ENCODE peak calls at places on chromosomes 11 and 22, in five cellular contexts. One of them, this sample, is unnamed.

GRCh38 chr22:39290724-39291161 is 28.7 kb downstream of the RPL3 start:
- DNase-seq in GM20000: no peak
- DNase-seq in central memory CD8-positive, alpha-beta T cell: no peak
- DNase-seq in stimulated activated CD8-positive, alpha-beta memory T cell treated with anti-CD3 and anti-CD28 coated beads, Interleukin-15, amount 100 ng/mL, for 1 hour: no peak
- DNase-seq in activated CD4-positive, alpha-beta T cell treated with anti-CD3 and anti-CD28 coated beads for 24 hours: no peak
- DNase-seq in this sample: no peak

GRCh38 chr22:25409240-25409639 is 155.2 kb upstream of the GRK3 start:
- DNase-seq in activated CD4-positive, alpha-beta T cell treated with anti-CD3 and anti-CD28 coated beads for 24 hours: no peak
- DNase-seq in central memory CD8-positive, alpha-beta T cell: no peak
- DNase-seq in GM20000: no peak
- DNase-seq in stimulated activated CD8-positive, alpha-beta memory T cell treated with anti-CD3 and anti-CD28 coated beads, Interleukin-15, amount 100 ng/mL, for 1 hour: no peak
- DNase-seq in this sample: no peak

GRCh38 chr11:15969701-15970329 is 386.5 kb downstream of the SOX6 start:
- DNase-seq in GM20000: no peak
- DNase-seq in activated CD4-positive, alpha-beta T cell treated with anti-CD3 and anti-CD28 coated beads for 24 hours: no peak
- DNase-seq in stimulated activated CD8-positive, alpha-beta memory T cell treated with anti-CD3 and anti-CD28 coated beads, Interleukin-15, amount 100 ng/mL, for 1 hour: no peak
- DNase-seq in central memory CD8-positive, alpha-beta T cell: no peak
- DNase-seq in this sample: no peak

GRCh38 chr11:61460474-61460881 is 30.6 kb downstream of the SDHAF2 start:
- DNase-seq in central memory CD8-positive, alpha-beta T cell: no peak
- DNase-seq in activated CD4-positive, alpha-beta T cell treated with anti-CD3 and anti-CD28 coated beads for 24 hours: no peak
- DNase-seq in GM20000: no peak
- DNase-seq in stimulated activated CD8-positive, alpha-beta memory T cell treated with anti-CD3 and anti-CD28 coated beads, Interleukin-15, amount 100 ng/mL, for 1 hour: no peak
- DNase-seq in this sample: no peak

GRCh38 chr11:113023228-113023627 is 62.0 kb downstream of the NCAM1 start:
- DNase-seq in central memory CD8-positive, alpha-beta T cell: no peak
- DNase-seq in activated CD4-positive, alpha-beta T cell treated with anti-CD3 and anti-CD28 coated beads for 24 hours: no peak
- DNase-seq in GM20000: no peak
- DNase-seq in stimulated activated CD8-positive, alpha-beta memory T cell treated with anti-CD3 and anti-CD28 coated beads, Interleukin-15, amount 100 ng/mL, for 1 hour: no peak
- DNase-seq in this sample: no peak

GRCh38 chr11:2927851-2928604 is 1.2 kb downstream of the PHLDA2 start:
- DNase-seq in GM20000: peak
- DNase-seq in central memory CD8-positive, alpha-beta T cell: no peak
- DNase-seq in activated CD4-positive, alpha-beta T cell treated with anti-CD3 and anti-CD28 coated beads for 24 hours: no peak
- DNase-seq in stimulated activated CD8-positive, alpha-beta memory T cell treated with anti-CD3 and anti-CD28 coated beads, Interleukin-15, amount 100 ng/mL, for 1 hour: no peak
- DNase-seq in this sample: no peak

GRCh38 chr11:95154514-95154913 is 64.9 kb downstream of the ENDOD1 start:
- DNase-seq in activated CD4-positive, alpha-beta T cell treated with anti-CD3 and anti-CD28 coated beads for 24 hours: no peak
- DNase-seq in stimulated activated CD8-positive, alpha-beta memory T cell treated with anti-CD3 and anti-CD28 coated beads, Interleukin-15, amount 100 ng/mL, for 1 hour: peak
- DNase-seq in central memory CD8-positive, alpha-beta T cell: peak
- DNase-seq in GM20000: peak
- DNase-seq in this sample: no peak

GRCh38 chr11:73463359-73463758 is 87.2 kb downstream of the RELT start:
- DNase-seq in stimulated activated CD8-positive, alpha-beta memory T cell treated with anti-CD3 and anti-CD28 coated beads, Interleukin-15, amount 100 ng/mL, for 1 hour: no peak
- DNase-seq in activated CD4-positive, alpha-beta T cell treated with anti-CD3 and anti-CD28 coated beads for 24 hours: no peak
- DNase-seq in GM20000: no peak
- DNase-seq in central memory CD8-positive, alpha-beta T cell: no peak
- DNase-seq in this sample: no peak

GRCh38 chr22:45502215-45503070 is at the start of gene FBLN1:
- DNase-seq in activated CD4-positive, alpha-beta T cell treated with anti-CD3 and anti-CD28 coated beads for 24 hours: no peak
- DNase-seq in stimulated activated CD8-positive, alpha-beta memory T cell treated with anti-CD3 and anti-CD28 coated beads, Interleukin-15, amount 100 ng/mL, for 1 hour: no peak
- DNase-seq in GM20000: no peak
- DNase-seq in central memory CD8-positive, alpha-beta T cell: no peak
- DNase-seq in this sample: no peak

GRCh38 chr22:26756675-26757293 is 99.4 kb downstream of the MIAT start:
- DNase-seq in GM20000: peak
- DNase-seq in central memory CD8-positive, alpha-beta T cell: peak
- DNase-seq in stimulated activated CD8-positive, alpha-beta memory T cell treated with anti-CD3 and anti-CD28 coated beads, Interleukin-15, amount 100 ng/mL, for 1 hour: peak
- DNase-seq in activated CD4-positive, alpha-beta T cell treated with anti-CD3 and anti-CD28 coated beads for 24 hours: peak
- DNase-seq in this sample: no peak

GRCh38 chr22:47550524-47551437 is 788.3 kb downstream of the TBC1D22A start:
- DNase-seq in stimulated activated CD8-positive, alpha-beta memory T cell treated with anti-CD3 and anti-CD28 coated beads, Interleukin-15, amount 100 ng/mL, for 1 hour: no peak
- DNase-seq in activated CD4-positive, alpha-beta T cell treated with anti-CD3 and anti-CD28 coated beads for 24 hours: no peak
- DNase-seq in central memory CD8-positive, alpha-beta T cell: no peak
- DNase-seq in GM20000: no peak
- DNase-seq in this sample: no peak

GRCh38 chr11:74870485-74870884 is 78.4 kb downstream of the XRRA1 start:
- DNase-seq in GM20000: no peak
- DNase-seq in activated CD4-positive, alpha-beta T cell treated with anti-CD3 and anti-CD28 coated beads for 24 hours: no peak
- DNase-seq in stimulated activated CD8-positive, alpha-beta memory T cell treated with anti-CD3 and anti-CD28 coated beads, Interleukin-15, amount 100 ng/mL, for 1 hour: no peak
- DNase-seq in central memory CD8-positive, alpha-beta T cell: no peak
- DNase-seq in this sample: no peak

GRCh38 chr22:20523118-20523983 is 15.9 kb downstream of the MED15 start:
- DNase-seq in activated CD4-positive, alpha-beta T cell treated with anti-CD3 and anti-CD28 coated beads for 24 hours: no peak
- DNase-seq in stimulated activated CD8-positive, alpha-beta memory T cell treated with anti-CD3 and anti-CD28 coated beads, Interleukin-15, amount 100 ng/mL, for 1 hour: no peak
- DNase-seq in central memory CD8-positive, alpha-beta T cell: no peak
- DNase-seq in GM20000: no peak
- DNase-seq in this sample: no peak

GRCh38 chr11:65524010-65524746 is 705 bp upstream of the SCYL1 start:
- DNase-seq in stimulated activated CD8-positive, alpha-beta memory T cell treated with anti-CD3 and anti-CD28 coated beads, Interleukin-15, amount 100 ng/mL, for 1 hour: no peak
- DNase-seq in central memory CD8-positive, alpha-beta T cell: no peak
- DNase-seq in GM20000: peak
- DNase-seq in activated CD4-positive, alpha-beta T cell treated with anti-CD3 and anti-CD28 coated beads for 24 hours: no peak
- DNase-seq in this sample: no peak

GRCh38 chr11:43789700-43790443 is 90.8 kb upstream of the ALKBH3 start:
- DNase-seq in GM20000: no peak
- DNase-seq in stimulated activated CD8-positive, alpha-beta memory T cell treated with anti-CD3 and anti-CD28 coated beads, Interleukin-15, amount 100 ng/mL, for 1 hour: no peak
- DNase-seq in central memory CD8-positive, alpha-beta T cell: no peak
- DNase-seq in activated CD4-positive, alpha-beta T cell treated with anti-CD3 and anti-CD28 coated beads for 24 hours: no peak
- DNase-seq in this sample: no peak

GRCh38 chr11:68314203-68314885 is 2.0 kb downstream of the LRP5 start:
- DNase-seq in GM20000: no peak
- DNase-seq in central memory CD8-positive, alpha-beta T cell: no peak
- DNase-seq in activated CD4-positive, alpha-beta T cell treated with anti-CD3 and anti-CD28 coated beads for 24 hours: no peak
- DNase-seq in stimulated activated CD8-positive, alpha-beta memory T cell treated with anti-CD3 and anti-CD28 coated beads, Interleukin-15, amount 100 ng/mL, for 1 hour: no peak
- DNase-seq in this sample: no peak

GRCh38 chr11:36953986-36954385 is 355.9 kb upstream of the RAG2 start:
- DNase-seq in GM20000: no peak
- DNase-seq in stimulated activated CD8-positive, alpha-beta memory T cell treated with anti-CD3 and anti-CD28 coated beads, Interleukin-15, amount 100 ng/mL, for 1 hour: no peak
- DNase-seq in activated CD4-positive, alpha-beta T cell treated with anti-CD3 and anti-CD28 coated beads for 24 hours: no peak
- DNase-seq in central memory CD8-positive, alpha-beta T cell: no peak
- DNase-seq in this sample: no peak

GRCh38 chr11:14358729-14359439 is at the start of gene RRAS2:
- DNase-seq in activated CD4-positive, alpha-beta T cell treated with anti-CD3 and anti-CD28 coated beads for 24 hours: peak
- DNase-seq in central memory CD8-positive, alpha-beta T cell: peak
- DNase-seq in GM20000: peak
- DNase-seq in stimulated activated CD8-positive, alpha-beta memory T cell treated with anti-CD3 and anti-CD28 coated beads, Interleukin-15, amount 100 ng/mL, for 1 hour: peak
- DNase-seq in this sample: no peak

GRCh38 chr22:40412441-40412840 is 42.0 kb downstream of the SGSM3 start:
- DNase-seq in central memory CD8-positive, alpha-beta T cell: no peak
- DNase-seq in stimulated activated CD8-positive, alpha-beta memory T cell treated with anti-CD3 and anti-CD28 coated beads, Interleukin-15, amount 100 ng/mL, for 1 hour: no peak
- DNase-seq in GM20000: peak
- DNase-seq in activated CD4-positive, alpha-beta T cell treated with anti-CD3 and anti-CD28 coated beads for 24 hours: no peak
- DNase-seq in this sample: no peak

GRCh38 chr11:46380340-46381045 is 976 bp upstream of the MDK start:
- DNase-seq in GM20000: peak
- DNase-seq in stimulated activated CD8-positive, alpha-beta memory T cell treated with anti-CD3 and anti-CD28 coated beads, Interleukin-15, amount 100 ng/mL, for 1 hour: no peak
- DNase-seq in central memory CD8-positive, alpha-beta T cell: no peak
- DNase-seq in activated CD4-positive, alpha-beta T cell treated with anti-CD3 and anti-CD28 coated beads for 24 hours: peak
- DNase-seq in this sample: peak

GRCh38 chr22:28116261-28116673 is 197.2 kb upstream of the PITPNB start:
- DNase-seq in central memory CD8-positive, alpha-beta T cell: no peak
- DNase-seq in stimulated activated CD8-positive, alpha-beta memory T cell treated with anti-CD3 and anti-CD28 coated beads, Interleukin-15, amount 100 ng/mL, for 1 hour: no peak
- DNase-seq in GM20000: no peak
- DNase-seq in activated CD4-positive, alpha-beta T cell treated with anti-CD3 and anti-CD28 coated beads for 24 hours: no peak
- DNase-seq in this sample: no peak

GRCh38 chr22:42655693-42656092 is 6.5 kb upstream of the CYB5R3 start:
- DNase-seq in central memory CD8-positive, alpha-beta T cell: no peak
- DNase-seq in activated CD4-positive, alpha-beta T cell treated with anti-CD3 and anti-CD28 coated beads for 24 hours: no peak
- DNase-seq in GM20000: peak
- DNase-seq in stimulated activated CD8-positive, alpha-beta memory T cell treated with anti-CD3 and anti-CD28 coated beads, Interleukin-15, amount 100 ng/mL, for 1 hour: no peak
- DNase-seq in this sample: no peak

GRCh38 chr11:10023202-10023601 is 270.8 kb downstream of the SBF2 start:
- DNase-seq in activated CD4-positive, alpha-beta T cell treated with anti-CD3 and anti-CD28 coated beads for 24 hours: no peak
- DNase-seq in central memory CD8-positive, alpha-beta T cell: no peak
- DNase-seq in stimulated activated CD8-positive, alpha-beta memory T cell treated with anti-CD3 and anti-CD28 coated beads, Interleukin-15, amount 100 ng/mL, for 1 hour: no peak
- DNase-seq in GM20000: no peak
- DNase-seq in this sample: no peak

GRCh38 chr11:1647901-1648721 is 18.5 kb downstream of the KRTAP5-5 start:
- DNase-seq in stimulated activated CD8-positive, alpha-beta memory T cell treated with anti-CD3 and anti-CD28 coated beads, Interleukin-15, amount 100 ng/mL, for 1 hour: no peak
- DNase-seq in GM20000: no peak
- DNase-seq in activated CD4-positive, alpha-beta T cell treated with anti-CD3 and anti-CD28 coated beads for 24 hours: no peak
- DNase-seq in central memory CD8-positive, alpha-beta T cell: no peak
- DNase-seq in this sample: no peak

GRCh38 chr11:86251285-86251830 is 6.8 kb downstream of the EED start:
- DNase-seq in central memory CD8-positive, alpha-beta T cell: no peak
- DNase-seq in GM20000: no peak
- DNase-seq in stimulated activated CD8-positive, alpha-beta memory T cell treated with anti-CD3 and anti-CD28 coated beads, Interleukin-15, amount 100 ng/mL, for 1 hour: no peak
- DNase-seq in activated CD4-positive, alpha-beta T cell treated with anti-CD3 and anti-CD28 coated beads for 24 hours: no peak
- DNase-seq in this sample: no peak

GRCh38 chr11:78419327-78419726 is 1.7 kb upstream of the GAB2 start:
- DNase-seq in GM20000: no peak
- DNase-seq in central memory CD8-positive, alpha-beta T cell: no peak
- DNase-seq in activated CD4-positive, alpha-beta T cell treated with anti-CD3 and anti-CD28 coated beads for 24 hours: no peak
- DNase-seq in stimulated activated CD8-positive, alpha-beta memory T cell treated with anti-CD3 and anti-CD28 coated beads, Interleukin-15, amount 100 ng/mL, for 1 hour: no peak
- DNase-seq in this sample: no peak

GRCh38 chr22:20569059-20570058 is 61.9 kb downstream of the MED15 start:
- DNase-seq in central memory CD8-positive, alpha-beta T cell: peak
- DNase-seq in GM20000: no peak
- DNase-seq in stimulated activated CD8-positive, alpha-beta memory T cell treated with anti-CD3 and anti-CD28 coated beads, Interleukin-15, amount 100 ng/mL, for 1 hour: peak
- DNase-seq in activated CD4-positive, alpha-beta T cell treated with anti-CD3 and anti-CD28 coated beads for 24 hours: no peak
- DNase-seq in this sample: peak

GRCh38 chr11:28268925-28269324 is 160.7 kb downstream of the METTL15 start:
- DNase-seq in central memory CD8-positive, alpha-beta T cell: no peak
- DNase-seq in GM20000: no peak
- DNase-seq in activated CD4-positive, alpha-beta T cell treated with anti-CD3 and anti-CD28 coated beads for 24 hours: no peak
- DNase-seq in stimulated activated CD8-positive, alpha-beta memory T cell treated with anti-CD3 and anti-CD28 coated beads, Interleukin-15, amount 100 ng/mL, for 1 hour: no peak
- DNase-seq in this sample: no peak

GRCh38 chr11:2762451-2762850 is 62.7 kb upstream of the KCNQ1OT1 start:
- DNase-seq in central memory CD8-positive, alpha-beta T cell: no peak
- DNase-seq in GM20000: no peak
- DNase-seq in activated CD4-positive, alpha-beta T cell treated with anti-CD3 and anti-CD28 coated beads for 24 hours: no peak
- DNase-seq in stimulated activated CD8-positive, alpha-beta memory T cell treated with anti-CD3 and anti-CD28 coated beads, Interleukin-15, amount 100 ng/mL, for 1 hour: no peak
- DNase-seq in this sample: no peak

GRCh38 chr22:48897959-48898358 is 929.7 kb downstream of the BRD1 start:
- DNase-seq in GM20000: no peak
- DNase-seq in activated CD4-positive, alpha-beta T cell treated with anti-CD3 and anti-CD28 coated beads for 24 hours: no peak
- DNase-seq in stimulated activated CD8-positive, alpha-beta memory T cell treated with anti-CD3 and anti-CD28 coated beads, Interleukin-15, amount 100 ng/mL, for 1 hour: no peak
- DNase-seq in central memory CD8-positive, alpha-beta T cell: no peak
- DNase-seq in this sample: no peak

GRCh38 chr11:86917577-86917976 is 37.6 kb downstream of the FZD4 start:
- DNase-seq in GM20000: no peak
- DNase-seq in activated CD4-positive, alpha-beta T cell treated with anti-CD3 and anti-CD28 coated beads for 24 hours: no peak
- DNase-seq in stimulated activated CD8-positive, alpha-beta memory T cell treated with anti-CD3 and anti-CD28 coated beads, Interleukin-15, amount 100 ng/mL, for 1 hour: no peak
- DNase-seq in central memory CD8-positive, alpha-beta T cell: no peak
- DNase-seq in this sample: no peak

GRCh38 chr11:1921576-1922141 is 2.2 kb downstream of the TNNT3 start:
- DNase-seq in activated CD4-positive, alpha-beta T cell treated with anti-CD3 and anti-CD28 coated beads for 24 hours: no peak
- DNase-seq in GM20000: peak
- DNase-seq in central memory CD8-positive, alpha-beta T cell: no peak
- DNase-seq in stimulated activated CD8-positive, alpha-beta memory T cell treated with anti-CD3 and anti-CD28 coated beads, Interleukin-15, amount 100 ng/mL, for 1 hour: no peak
- DNase-seq in this sample: no peak

GRCh38 chr11:69296890-69297224 is 2.9 kb downstream of the MYEOV start:
- DNase-seq in activated CD4-positive, alpha-beta T cell treated with anti-CD3 and anti-CD28 coated beads for 24 hours: no peak
- DNase-seq in central memory CD8-positive, alpha-beta T cell: no peak
- DNase-seq in stimulated activated CD8-positive, alpha-beta memory T cell treated with anti-CD3 and anti-CD28 coated beads, Interleukin-15, amount 100 ng/mL, for 1 hour: no peak
- DNase-seq in GM20000: no peak
- DNase-seq in this sample: no peak